ENCODE peak calls at places on chromosomes 11 and 22, in five cellular contexts. I is GM13976, P is SK-N-SH, R is psoas muscle, V is ovary. J is an unnamed sample.

GRCh38 chr11:66142370-66143263 is 72.5 kb downstream of the PACS1 start:
- DNase-seq in P (no peak), I (no peak), R (no peak), V (no peak), J (no peak)

GRCh38 chr11:114058026-114058706 is 1.3 kb upstream of the ZBTB16 start:
- DNase-seq in P (no peak), I (no peak), R (peak; percentile 78), V (peak; percentile 57), J (no peak)

GRCh38 chr11:119196833-119197483 is 9.2 kb upstream of the CBL start:
- DNase-seq in R (no peak), I (peak; percentile 85), V (peak; percentile 54), P (peak; percentile 81), J (peak; percentile 87)

GRCh38 chr11:13278620-13279486 is 1.3 kb downstream of the BMAL1 start:
- DNase-seq in R (peak; percentile 24), I (no peak), V (no peak), P (peak; percentile 59), J (no peak)

GRCh38 chr22:29327089-29327764 is 11.7 kb upstream of the RASL10A start:
- DNase-seq in R (no peak), P (no peak), V (no peak), I (no peak), J (no peak)

GRCh38 chr11:122165972-122166371 is 50.0 kb upstream of the BLID start:
- DNase-seq in R (no peak), V (no peak), P (no peak), I (no peak), J (no peak)

GRCh38 chr22:31719850-31720471 is 30.0 kb downstream of the PRR14L start:
- DNase-seq in R (no peak), I (no peak), P (no peak), V (no peak), J (no peak)

GRCh38 chr11:120197254-120197891 is 13.5 kb upstream of the OAF start:
- DNase-seq in V (no peak), P (peak; percentile 62), I (no peak), R (no peak), J (no peak)

GRCh38 chr22:40024201-40025061 is 29.7 kb downstream of the FAM83F start:
- DNase-seq in P (peak; percentile 85), V (peak; percentile 53), I (peak; percentile 89), R (peak; percentile 54), J (peak; percentile 88)

GRCh38 chr11:63829823-63830489 is 9.0 kb upstream of the MARK2 start:
- DNase-seq in P (peak; percentile 79), V (no peak), I (peak; percentile 58), R (no peak), J (no peak)
- TF ChIP-seq CTCF in P (peak; percentile 45), V (no peak), I (peak; percentile 10), R (no peak), J (peak; percentile 50)

GRCh38 chr11:93775289-93775688 is 8.8 kb upstream of the MED17 start:
- DNase-seq in V (no peak), R (no peak), P (peak; percentile 43), I (no peak), J (no peak)
- TF ChIP-seq CTCF in V (no peak), R (no peak), P (peak; percentile 44), I (no peak), J (peak; percentile 15)

GRCh38 chr11:90286640-90287039 is 63.8 kb upstream of the CHORDC1 start:
- DNase-seq in P (no peak), V (no peak), R (no peak), I (no peak), J (no peak)
- TF ChIP-seq CTCF in P (no peak), V (no peak), R (no peak), I (no peak), J (no peak)

GRCh38 chr22:34414467-34415440 is 494.5 kb upstream of the LARGE1 start:
- DNase-seq in V (no peak), R (no peak), P (peak; percentile 21), I (peak; percentile 39), J (peak; percentile 25)
- TF ChIP-seq CTCF in V (no peak), R (no peak), P (peak; percentile 16), I (peak; percentile 71), J (peak; percentile 58)

DNA sequence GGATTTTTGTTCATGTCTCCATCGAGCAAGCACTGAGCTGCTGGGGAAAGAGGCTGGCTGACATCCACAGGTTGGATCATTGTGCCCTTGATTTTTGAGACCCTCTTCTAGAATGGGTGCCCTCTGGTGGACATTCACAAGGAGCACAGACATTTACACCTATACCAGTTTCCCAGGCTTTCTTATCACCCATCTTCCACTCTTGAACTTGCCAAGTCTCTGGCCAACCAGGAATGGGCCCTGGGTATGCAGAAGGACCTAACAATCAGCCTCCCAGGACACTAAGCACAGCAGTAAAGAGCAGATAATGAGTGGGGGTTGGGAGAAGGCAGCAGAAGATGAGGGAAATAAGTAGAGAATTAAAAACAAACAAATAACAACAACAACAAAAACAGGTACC is 5.7 kb upstream of the INTS4 start:
- DNase-seq in V (no peak), P (peak; percentile 67), I (peak; percentile 60), R (no peak), J (peak; percentile 55)
- TF ChIP-seq CTCF in V (no peak), P (peak; percentile 73), I (peak; percentile 59), R (peak; percentile 50), J (peak; percentile 76)

GRCh38 chr22:37186228-37186996 is 1.6 kb downstream of the C1QTNF6 start:
- DNase-seq in V (peak; percentile 22), R (peak; percentile 7), I (peak; percentile 83), P (peak; percentile 85), J (peak; percentile 86)
- TF ChIP-seq CTCF in V (no peak), R (no peak), I (no peak), P (no peak), J (no peak)

DNA sequence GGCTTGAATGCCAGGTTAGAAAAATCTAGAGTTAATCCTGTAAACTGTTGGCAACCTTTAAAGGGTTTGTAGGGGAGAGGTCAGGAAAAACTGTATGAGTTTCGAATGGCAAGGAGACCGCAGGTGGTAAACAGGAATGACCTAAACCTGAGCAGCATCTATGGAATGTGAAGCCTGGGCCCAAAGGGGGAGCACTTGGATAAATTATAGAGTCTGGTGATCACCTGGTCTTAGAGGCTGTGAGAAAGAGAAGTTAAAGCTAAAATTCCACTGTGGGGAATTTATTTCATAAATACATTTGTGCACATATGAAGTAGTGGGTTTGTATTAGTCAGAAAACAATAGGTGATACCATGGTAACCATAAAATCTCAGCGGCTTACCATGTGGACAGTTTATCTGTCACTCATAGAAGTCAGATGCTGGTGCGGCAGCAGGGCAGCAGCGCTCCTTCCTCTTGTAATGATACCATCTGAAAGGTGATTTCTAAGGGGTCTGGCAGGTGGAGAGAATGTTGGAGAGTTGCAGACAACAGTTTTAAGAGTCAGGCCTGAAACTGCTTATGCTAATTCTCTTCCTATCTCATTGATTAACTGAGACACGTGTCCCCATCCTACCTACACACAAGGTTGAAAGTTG is 1104.4 kb upstream of the CCDC90B start:
- DNase-seq in R (no peak), P (no peak), I (no peak), V (no peak), J (no peak)
- TF ChIP-seq CTCF in R (no peak), P (peak; percentile 31), I (no peak), V (no peak), J (peak; percentile 2)

GRCh38 chr22:23514317-23515038 is 65.6 kb downstream of the IGLL1 start:
- DNase-seq in I (no peak), R (no peak), P (peak; percentile 51), V (no peak), J (no peak)
- TF ChIP-seq CTCF in I (no peak), R (no peak), P (no peak), V (no peak), J (no peak)

DNA sequence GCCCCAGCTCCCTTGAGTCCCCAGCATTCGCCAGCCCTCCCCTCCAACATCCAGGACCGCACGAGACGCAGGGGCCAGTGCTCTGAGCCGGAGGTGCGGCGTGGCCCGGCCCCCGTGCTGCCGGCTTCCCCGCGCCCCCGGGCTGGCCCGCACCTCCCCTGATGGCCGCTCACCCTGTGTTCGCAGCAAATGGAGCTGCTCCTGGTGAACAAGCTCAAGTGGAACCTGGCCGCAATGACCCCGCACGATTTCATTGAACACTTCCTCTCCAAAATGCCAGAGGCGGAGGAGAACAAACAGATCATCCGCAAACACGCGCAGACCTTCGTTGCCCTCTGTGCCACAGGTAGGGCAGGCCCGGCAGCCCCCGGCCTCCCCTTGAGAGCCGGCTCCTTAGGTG is 2.7 kb downstream of the CCND1 start:
- DNase-seq in V (no peak), R (no peak), P (no peak), I (no peak), J (no peak)
- TF ChIP-seq CTCF in V (no peak), R (no peak), P (no peak), I (no peak), J (no peak)

J was measured in GM13977.